ENCODE peak calls at places on chromosomes 2 and 18, in eight cellular contexts. V is nucleus accumbens; S is GM04504; N is left ventricle myocardium inferior; O is tibial artery; Y is hepatic stellate cell; E is epithelial cell of proximal tubule; T is stimulated activated CD8-positive, alpha-beta memory T cell treated with anti-CD3 and anti-CD28 coated beads, Interleukin-12 subunit alpha, Interleukin-12 subunit beta, amount 100 ng/mL, for 4 hours. P is an unnamed sample.

GRCh38 chr2:107936427-107937359 is 49.6 kb upstream of the SLC5A7 start:
- DNase-seq in V (no peak), S (no peak), N (no peak), O (no peak), Y (no peak), E (no peak), T (no peak), P (no peak)

GRCh38 chr18:58310517-58310916 is 266.5 kb downstream of the NEDD4L start:
- DNase-seq in V (no peak), S (no peak), N (peak), O (no peak), Y (no peak), E (no peak), T (no peak), P (no peak)

GRCh38 chr2:127305985-127306585 is 12.1 kb upstream of the ERCC3 start:
- DNase-seq in V (no peak), S (peak), N (no peak), O (no peak), Y (no peak), E (no peak), T (no peak), P (no peak)

GRCh38 chr2:96359866-96360265 is 24.3 kb downstream of the NCAPH start:
- DNase-seq in V (no peak), S (no peak), N (no peak), O (no peak), Y (no peak), E (no peak), T (no peak), P (no peak)

GRCh38 chr2:203437516-203437915 is 97.6 kb downstream of the RAPH1 start:
- DNase-seq in V (no peak), S (peak), N (no peak), O (no peak), Y (no peak), E (peak), T (no peak), P (no peak)

GRCh38 chr2:190948671-190949070 is 65.3 kb downstream of the STAT1 start:
- DNase-seq in V (no peak), S (no peak), N (no peak), O (no peak), Y (no peak), E (no peak), T (no peak), P (no peak)

GRCh38 chr18:44852216-44852615 is 171.5 kb downstream of the SETBP1 start:
- DNase-seq in V (no peak), S (no peak), N (no peak), O (no peak), Y (no peak), E (no peak), T (no peak), P (no peak)

GRCh38 chr2:130355578-130356431 is at the start of gene PTPN18:
- DNase-seq in V (peak), S (peak), N (peak), O (peak), Y (peak), E (no peak), T (peak), P (peak)

GRCh38 chr2:10764101-10764785 is 42.8 kb downstream of the ATP6V1C2 start:
- DNase-seq in V (no peak), S (no peak), N (no peak), O (no peak), Y (no peak), E (no peak), T (no peak), P (no peak)